ENCODE peak calls at places on chromosome 17, in ten cellular contexts. One of them, this sample, is unnamed.
A peak's percentile ranks its signal among the peaks of the same experiment; 100 is the strongest.

GRCh38 chr17:31699281-31699680 is 159.8 kb downstream of the COPRS start:
- DNase-seq in stimulated activated CD4-positive, alpha-beta T cell treated with anti-CD3 and anti-CD28 coated beads, TNF-alpha, amount 100 ng/mL, for 24 hours: no peak
- DNase-seq in NCI-H1105 treated with DMSO at 0.1 percent for 48 hours: no peak
- DNase-seq in EL: peak; percentile 11
- DNase-seq in fibroblast of pulmonary artery: no peak
- DNase-seq in neural crest cell: no peak
- DNase-seq in COR-L47: no peak
- DNase-seq in HFFc6: no peak
- DNase-seq in NCI-H2081 treated with DMSO at 0.1 percent for 48 hours: no peak
- DNase-seq in foreskin fibroblast: no peak
- DNase-seq in this sample: peak; percentile 34

GRCh38 chr17:35843698-35844097 is 25.0 kb downstream of the HEATR9 start:
- DNase-seq in stimulated activated CD4-positive, alpha-beta T cell treated with anti-CD3 and anti-CD28 coated beads, TNF-alpha, amount 100 ng/mL, for 24 hours: no peak
- DNase-seq in NCI-H1105 treated with DMSO at 0.1 percent for 48 hours: no peak
- DNase-seq in EL: no peak
- DNase-seq in fibroblast of pulmonary artery: no peak
- DNase-seq in neural crest cell: no peak
- DNase-seq in COR-L47: no peak
- DNase-seq in HFFc6: no peak
- DNase-seq in NCI-H2081 treated with DMSO at 0.1 percent for 48 hours: no peak
- DNase-seq in foreskin fibroblast: no peak
- DNase-seq in this sample: no peak

GRCh38 chr17:4003501-4004421 is 39.5 kb upstream of the ATP2A3 start:
- DNase-seq in stimulated activated CD4-positive, alpha-beta T cell treated with anti-CD3 and anti-CD28 coated beads, TNF-alpha, amount 100 ng/mL, for 24 hours: no peak
- DNase-seq in NCI-H1105 treated with DMSO at 0.1 percent for 48 hours: no peak
- DNase-seq in EL: no peak
- DNase-seq in fibroblast of pulmonary artery: no peak
- DNase-seq in neural crest cell: no peak
- DNase-seq in COR-L47: no peak
- DNase-seq in HFFc6: no peak
- DNase-seq in NCI-H2081 treated with DMSO at 0.1 percent for 48 hours: no peak
- DNase-seq in foreskin fibroblast: no peak
- DNase-seq in this sample: no peak

GRCh38 chr17:52995127-52995526 is 827.6 kb upstream of the KIF2B start:
- DNase-seq in stimulated activated CD4-positive, alpha-beta T cell treated with anti-CD3 and anti-CD28 coated beads, TNF-alpha, amount 100 ng/mL, for 24 hours: no peak
- DNase-seq in NCI-H1105 treated with DMSO at 0.1 percent for 48 hours: no peak
- DNase-seq in EL: no peak
- DNase-seq in fibroblast of pulmonary artery: no peak
- DNase-seq in neural crest cell: no peak
- DNase-seq in COR-L47: no peak
- DNase-seq in HFFc6: no peak
- DNase-seq in NCI-H2081 treated with DMSO at 0.1 percent for 48 hours: peak; percentile 95
- DNase-seq in foreskin fibroblast: no peak
- DNase-seq in this sample: no peak

GRCh38 chr17:83077411-83077810 is 2.0 kb upstream of the METRNL start:
- DNase-seq in stimulated activated CD4-positive, alpha-beta T cell treated with anti-CD3 and anti-CD28 coated beads, TNF-alpha, amount 100 ng/mL, for 24 hours: no peak
- DNase-seq in NCI-H1105 treated with DMSO at 0.1 percent for 48 hours: no peak
- DNase-seq in EL: no peak
- DNase-seq in fibroblast of pulmonary artery: no peak
- DNase-seq in neural crest cell: no peak
- DNase-seq in COR-L47: no peak
- DNase-seq in HFFc6: no peak
- DNase-seq in NCI-H2081 treated with DMSO at 0.1 percent for 48 hours: no peak
- DNase-seq in foreskin fibroblast: no peak
- DNase-seq in this sample: no peak

GRCh38 chr17:19248923-19249574 is 11.9 kb downstream of the EPN2 start:
- DNase-seq in stimulated activated CD4-positive, alpha-beta T cell treated with anti-CD3 and anti-CD28 coated beads, TNF-alpha, amount 100 ng/mL, for 24 hours: no peak
- DNase-seq in NCI-H1105 treated with DMSO at 0.1 percent for 48 hours: no peak
- DNase-seq in EL: peak; percentile 90
- DNase-seq in fibroblast of pulmonary artery: peak; percentile 73
- DNase-seq in neural crest cell: no peak
- DNase-seq in COR-L47: no peak
- DNase-seq in HFFc6: peak; percentile 89
- DNase-seq in NCI-H2081 treated with DMSO at 0.1 percent for 48 hours: no peak
- DNase-seq in foreskin fibroblast: peak; percentile 90
- DNase-seq in this sample: peak; percentile 64

GRCh38 chr17:4573682-4574081 is 10.6 kb upstream of the SMTNL2 start:
- DNase-seq in stimulated activated CD4-positive, alpha-beta T cell treated with anti-CD3 and anti-CD28 coated beads, TNF-alpha, amount 100 ng/mL, for 24 hours: peak; percentile 59
- DNase-seq in NCI-H1105 treated with DMSO at 0.1 percent for 48 hours: no peak
- DNase-seq in EL: no peak
- DNase-seq in fibroblast of pulmonary artery: no peak
- DNase-seq in neural crest cell: no peak
- DNase-seq in COR-L47: no peak
- DNase-seq in HFFc6: no peak
- DNase-seq in NCI-H2081 treated with DMSO at 0.1 percent for 48 hours: no peak
- DNase-seq in foreskin fibroblast: no peak
- DNase-seq in this sample: peak; percentile 44

GRCh38 chr17:75078097-75079022 is 9.4 kb upstream of the SLC16A5 start:
- DNase-seq in stimulated activated CD4-positive, alpha-beta T cell treated with anti-CD3 and anti-CD28 coated beads, TNF-alpha, amount 100 ng/mL, for 24 hours: no peak
- DNase-seq in NCI-H1105 treated with DMSO at 0.1 percent for 48 hours: no peak
- DNase-seq in EL: peak; percentile 92
- DNase-seq in fibroblast of pulmonary artery: peak; percentile 55
- DNase-seq in neural crest cell: no peak
- DNase-seq in COR-L47: no peak
- DNase-seq in HFFc6: peak; percentile 80
- DNase-seq in NCI-H2081 treated with DMSO at 0.1 percent for 48 hours: no peak
- DNase-seq in foreskin fibroblast: peak; percentile 83
- DNase-seq in this sample: peak; percentile 50

GRCh38 chr17:74715144-74715543 is 2.4 kb upstream of the CD300LF start:
- DNase-seq in stimulated activated CD4-positive, alpha-beta T cell treated with anti-CD3 and anti-CD28 coated beads, TNF-alpha, amount 100 ng/mL, for 24 hours: no peak
- DNase-seq in NCI-H1105 treated with DMSO at 0.1 percent for 48 hours: no peak
- DNase-seq in EL: no peak
- DNase-seq in fibroblast of pulmonary artery: no peak
- DNase-seq in neural crest cell: no peak
- DNase-seq in COR-L47: no peak
- DNase-seq in HFFc6: no peak
- DNase-seq in NCI-H2081 treated with DMSO at 0.1 percent for 48 hours: no peak
- DNase-seq in foreskin fibroblast: no peak
- DNase-seq in this sample: no peak

GRCh38 chr17:28978565-28978964 is 27.2 kb upstream of the PHF12 start:
- DNase-seq in stimulated activated CD4-positive, alpha-beta T cell treated with anti-CD3 and anti-CD28 coated beads, TNF-alpha, amount 100 ng/mL, for 24 hours: no peak
- DNase-seq in NCI-H1105 treated with DMSO at 0.1 percent for 48 hours: no peak
- DNase-seq in EL: no peak
- DNase-seq in fibroblast of pulmonary artery: no peak
- DNase-seq in neural crest cell: no peak
- DNase-seq in COR-L47: no peak
- DNase-seq in HFFc6: no peak
- DNase-seq in NCI-H2081 treated with DMSO at 0.1 percent for 48 hours: no peak
- DNase-seq in foreskin fibroblast: no peak
- DNase-seq in this sample: no peak

GRCh38 chr17:29212681-29213121 is 32.5 kb upstream of the MYO18A start:
- DNase-seq in stimulated activated CD4-positive, alpha-beta T cell treated with anti-CD3 and anti-CD28 coated beads, TNF-alpha, amount 100 ng/mL, for 24 hours: no peak
- DNase-seq in NCI-H1105 treated with DMSO at 0.1 percent for 48 hours: no peak
- DNase-seq in EL: peak; percentile 22
- DNase-seq in fibroblast of pulmonary artery: no peak
- DNase-seq in neural crest cell: no peak
- DNase-seq in COR-L47: no peak
- DNase-seq in HFFc6: peak; percentile 43
- DNase-seq in NCI-H2081 treated with DMSO at 0.1 percent for 48 hours: no peak
- DNase-seq in foreskin fibroblast: peak; percentile 50
- DNase-seq in this sample: peak; percentile 66

GRCh38 chr17:21214777-21215541 is 998 bp upstream of the TMEM11 start:
- DNase-seq in stimulated activated CD4-positive, alpha-beta T cell treated with anti-CD3 and anti-CD28 coated beads, TNF-alpha, amount 100 ng/mL, for 24 hours: no peak
- DNase-seq in NCI-H1105 treated with DMSO at 0.1 percent for 48 hours: no peak
- DNase-seq in EL: no peak
- DNase-seq in fibroblast of pulmonary artery: peak; percentile 10
- DNase-seq in neural crest cell: peak; percentile 7
- DNase-seq in COR-L47: no peak
- DNase-seq in HFFc6: no peak
- DNase-seq in NCI-H2081 treated with DMSO at 0.1 percent for 48 hours: no peak
- DNase-seq in foreskin fibroblast: no peak
- DNase-seq in this sample: peak; percentile 17

GRCh38 chr17:20085283-20085875 is 76.2 kb downstream of the SPECC1 start:
- DNase-seq in stimulated activated CD4-positive, alpha-beta T cell treated with anti-CD3 and anti-CD28 coated beads, TNF-alpha, amount 100 ng/mL, for 24 hours: no peak
- DNase-seq in NCI-H1105 treated with DMSO at 0.1 percent for 48 hours: no peak
- DNase-seq in EL: no peak
- DNase-seq in fibroblast of pulmonary artery: no peak
- DNase-seq in neural crest cell: no peak
- DNase-seq in COR-L47: no peak
- DNase-seq in HFFc6: no peak
- DNase-seq in NCI-H2081 treated with DMSO at 0.1 percent for 48 hours: no peak
- DNase-seq in foreskin fibroblast: no peak
- DNase-seq in this sample: no peak

GRCh38 chr17:81705518-81706231 is 2.5 kb downstream of the MRPL12 start:
- DNase-seq in stimulated activated CD4-positive, alpha-beta T cell treated with anti-CD3 and anti-CD28 coated beads, TNF-alpha, amount 100 ng/mL, for 24 hours: no peak
- DNase-seq in NCI-H1105 treated with DMSO at 0.1 percent for 48 hours: no peak
- DNase-seq in EL: no peak
- DNase-seq in fibroblast of pulmonary artery: no peak
- DNase-seq in neural crest cell: no peak
- DNase-seq in COR-L47: no peak
- DNase-seq in HFFc6: no peak
- DNase-seq in NCI-H2081 treated with DMSO at 0.1 percent for 48 hours: no peak
- DNase-seq in foreskin fibroblast: no peak
- DNase-seq in this sample: no peak

GRCh38 chr17:76451480-76451879 is 1.5 kb downstream of the UBE2O start:
- DNase-seq in stimulated activated CD4-positive, alpha-beta T cell treated with anti-CD3 and anti-CD28 coated beads, TNF-alpha, amount 100 ng/mL, for 24 hours: no peak
- DNase-seq in NCI-H1105 treated with DMSO at 0.1 percent for 48 hours: no peak
- DNase-seq in EL: no peak
- DNase-seq in fibroblast of pulmonary artery: no peak
- DNase-seq in neural crest cell: no peak
- DNase-seq in COR-L47: no peak
- DNase-seq in HFFc6: no peak
- DNase-seq in NCI-H2081 treated with DMSO at 0.1 percent for 48 hours: no peak
- DNase-seq in foreskin fibroblast: no peak
- DNase-seq in this sample: no peak

GRCh38 chr17:55644346-55644745 is 78.3 kb downstream of the TMEM100 start:
- DNase-seq in stimulated activated CD4-positive, alpha-beta T cell treated with anti-CD3 and anti-CD28 coated beads, TNF-alpha, amount 100 ng/mL, for 24 hours: no peak
- DNase-seq in NCI-H1105 treated with DMSO at 0.1 percent for 48 hours: no peak
- DNase-seq in EL: no peak
- DNase-seq in fibroblast of pulmonary artery: no peak
- DNase-seq in neural crest cell: no peak
- DNase-seq in COR-L47: no peak
- DNase-seq in HFFc6: no peak
- DNase-seq in NCI-H2081 treated with DMSO at 0.1 percent for 48 hours: no peak
- DNase-seq in foreskin fibroblast: no peak
- DNase-seq in this sample: no peak

GRCh38 chr17:44218344-44219125 is 940 bp downstream of the UBTF start:
- DNase-seq in stimulated activated CD4-positive, alpha-beta T cell treated with anti-CD3 and anti-CD28 coated beads, TNF-alpha, amount 100 ng/mL, for 24 hours: peak; percentile 62
- DNase-seq in NCI-H1105 treated with DMSO at 0.1 percent for 48 hours: peak; percentile 77
- DNase-seq in EL: peak; percentile 93
- DNase-seq in fibroblast of pulmonary artery: peak; percentile 89
- DNase-seq in neural crest cell: peak; percentile 71
- DNase-seq in COR-L47: peak; percentile 90
- DNase-seq in HFFc6: peak; percentile 62
- DNase-seq in NCI-H2081 treated with DMSO at 0.1 percent for 48 hours: peak; percentile 76
- DNase-seq in foreskin fibroblast: peak; percentile 87
- DNase-seq in this sample: peak; percentile 91

GRCh38 chr17:65278050-65278819 is 141.1 kb downstream of the RGS9 start:
- DNase-seq in stimulated activated CD4-positive, alpha-beta T cell treated with anti-CD3 and anti-CD28 coated beads, TNF-alpha, amount 100 ng/mL, for 24 hours: no peak
- DNase-seq in NCI-H1105 treated with DMSO at 0.1 percent for 48 hours: no peak
- DNase-seq in EL: peak; percentile 76
- DNase-seq in fibroblast of pulmonary artery: peak; percentile 75
- DNase-seq in neural crest cell: peak; percentile 65
- DNase-seq in COR-L47: peak; percentile 14
- DNase-seq in HFFc6: peak; percentile 45
- DNase-seq in NCI-H2081 treated with DMSO at 0.1 percent for 48 hours: no peak
- DNase-seq in foreskin fibroblast: peak; percentile 54
- DNase-seq in this sample: peak; percentile 35

GRCh38 chr17:77540531-77540930 is 399.8 kb downstream of the SEC14L1 start:
- DNase-seq in stimulated activated CD4-positive, alpha-beta T cell treated with anti-CD3 and anti-CD28 coated beads, TNF-alpha, amount 100 ng/mL, for 24 hours: no peak
- DNase-seq in NCI-H1105 treated with DMSO at 0.1 percent for 48 hours: no peak
- DNase-seq in EL: no peak
- DNase-seq in fibroblast of pulmonary artery: no peak
- DNase-seq in neural crest cell: no peak
- DNase-seq in COR-L47: no peak
- DNase-seq in HFFc6: no peak
- DNase-seq in NCI-H2081 treated with DMSO at 0.1 percent for 48 hours: no peak
- DNase-seq in foreskin fibroblast: no peak
- DNase-seq in this sample: no peak

GRCh38 chr17:78390241-78391050 is 12.0 kb downstream of the PGS1 start:
- DNase-seq in stimulated activated CD4-positive, alpha-beta T cell treated with anti-CD3 and anti-CD28 coated beads, TNF-alpha, amount 100 ng/mL, for 24 hours: no peak
- DNase-seq in NCI-H1105 treated with DMSO at 0.1 percent for 48 hours: no peak
- DNase-seq in EL: peak; percentile 99
- DNase-seq in fibroblast of pulmonary artery: peak; percentile 96
- DNase-seq in neural crest cell: no peak
- DNase-seq in COR-L47: no peak
- DNase-seq in HFFc6: peak; percentile 95
- DNase-seq in NCI-H2081 treated with DMSO at 0.1 percent for 48 hours: no peak
- DNase-seq in foreskin fibroblast: peak; percentile 96
- DNase-seq in this sample: peak; percentile 51

GRCh38 chr17:62140836-62141235 is 75.8 kb upstream of the MED13 start:
- DNase-seq in stimulated activated CD4-positive, alpha-beta T cell treated with anti-CD3 and anti-CD28 coated beads, TNF-alpha, amount 100 ng/mL, for 24 hours: no peak
- DNase-seq in NCI-H1105 treated with DMSO at 0.1 percent for 48 hours: no peak
- DNase-seq in EL: no peak
- DNase-seq in fibroblast of pulmonary artery: peak; percentile 78
- DNase-seq in neural crest cell: no peak
- DNase-seq in COR-L47: no peak
- DNase-seq in HFFc6: no peak
- DNase-seq in NCI-H2081 treated with DMSO at 0.1 percent for 48 hours: no peak
- DNase-seq in foreskin fibroblast: no peak
- DNase-seq in this sample: no peak

This sample was measured in epithelial cell of esophagus.